ENCODE peak calls at places on chromosomes 12 and 14, in nine cellular contexts. W is foreskin fibroblast, A is left ventricle myocardium inferior, M is HCT116, S is kidney epithelial cell, B is tibial nerve, Q is Calu3, P is lung, X is psoas muscle. J is an unnamed sample.

GRCh38 chr12:104381721-104382480 is 74.8 kb upstream of the CHST11 start:
- DNase-seq in A (peak; percentile 74), M (peak; percentile 74), S (peak; percentile 23), P (peak; percentile 83), Q (peak; percentile 90), X (peak; percentile 69), B (peak; percentile 67), W (peak; percentile 89), J (peak; percentile 68)

GRCh38 chr14:104315169-104315568 is 176.8 kb downstream of the KIF26A start:
- DNase-seq in B (no peak), A (no peak), W (no peak), S (no peak), P (no peak), M (no peak), X (no peak), Q (no peak), J (no peak)

GRCh38 chr12:130970165-130970907 is 16.6 kb downstream of the ADGRD1 start:
- DNase-seq in S (no peak), X (no peak), W (no peak), P (no peak), B (peak; percentile 7), A (no peak), Q (no peak), M (no peak), J (no peak)

GRCh38 chr12:4168041-4168440 is 105.5 kb upstream of the CCND2 start:
- DNase-seq in X (no peak), M (no peak), P (no peak), S (no peak), W (no peak), Q (no peak), A (no peak), B (no peak), J (no peak)

GRCh38 chr12:50597200-50598195 is 92.7 kb downstream of the DIP2B start:
- DNase-seq in W (peak; percentile 77), B (no peak), Q (peak; percentile 14), X (no peak), P (no peak), S (peak; percentile 67), M (peak; percentile 71), A (no peak), J (no peak)

GRCh38 chr12:89521348-89522238 is 3.0 kb downstream of the GALNT4 start:
- DNase-seq in P (no peak), W (no peak), B (no peak), X (no peak), S (no peak), Q (no peak), A (no peak), M (no peak), J (no peak)

GRCh38 chr14:99524804-99525698 is 43.8 kb downstream of the CCNK start:
- DNase-seq in A (peak; percentile 13), B (no peak), Q (peak; percentile 35), W (peak; percentile 55), X (peak; percentile 10), M (no peak), P (no peak), S (no peak), J (no peak)

GRCh38 chr14:90626550-90626949 is 189.7 kb downstream of the TTC7B start:
- DNase-seq in Q (no peak), B (no peak), S (no peak), A (no peak), X (peak; percentile 51), M (no peak), P (no peak), W (no peak), J (no peak)

GRCh38 chr12:46547421-46548340 is 175.1 kb upstream of the SLC38A2 start:
- DNase-seq in W (peak; percentile 46), M (no peak), P (no peak), Q (peak; percentile 3), B (no peak), S (no peak), A (no peak), X (no peak), J (no peak)

GRCh38 chr12:120979220-120979861 is 998 bp downstream of the HNF1A start:
- DNase-seq in A (no peak), Q (no peak), W (no peak), S (no peak), P (no peak), M (no peak), B (no peak), X (no peak), J (no peak)

GRCh38 chr12:583251-583869 is 79.9 kb downstream of the NINJ2 start:
- DNase-seq in M (no peak), Q (no peak), P (no peak), B (no peak), S (no peak), X (peak; percentile 51), W (no peak), A (peak; percentile 82), J (no peak)

GRCh38 chr12:89731614-89732013 is 23.0 kb upstream of the ATP2B1 start:
- DNase-seq in S (no peak), B (no peak), W (peak; percentile 90), X (no peak), Q (no peak), M (no peak), P (no peak), A (no peak), J (no peak)

GRCh38 chr14:99267871-99268775 is 3.9 kb downstream of the BCL11B start:
- DNase-seq in X (no peak), B (no peak), S (no peak), W (no peak), P (no peak), M (no peak), A (no peak), Q (no peak), J (no peak)

GRCh38 chr12:131829795-131830334 is 1.7 kb downstream of the MMP17 start:
- DNase-seq in W (no peak), X (no peak), A (no peak), M (no peak), P (no peak), Q (no peak), S (no peak), B (no peak), J (no peak)

GRCh38 chr14:98957211-98958047 is 314.6 kb downstream of the BCL11B start:
- DNase-seq in W (peak; percentile 8), X (peak; percentile 72), P (peak; percentile 50), M (no peak), A (peak; percentile 51), Q (peak; percentile 16), B (peak; percentile 34), S (no peak), J (no peak)

GRCh38 chr12:49538740-49539403 is at the start of gene KCNH3:
- DNase-seq in A (peak; percentile 83), W (peak; percentile 84), Q (peak; percentile 75), M (peak; percentile 37), B (peak; percentile 48), P (peak; percentile 83), X (peak; percentile 79), S (no peak), J (peak; percentile 74)

GRCh38 chr14:80095623-80096022 is 115.7 kb downstream of the DIO2 start:
- DNase-seq in P (no peak), Q (no peak), X (no peak), A (no peak), M (no peak), W (peak; percentile 61), B (no peak), S (peak; percentile 21), J (no peak)

GRCh38 chr14:101735453-101735852 is 26.1 kb upstream of the PPP2R5C start:
- DNase-seq in B (no peak), W (peak; percentile 18), M (no peak), A (no peak), X (no peak), Q (no peak), S (no peak), P (no peak), J (no peak)

GRCh38 chr12:101891462-101891971 is 14.1 kb downstream of the DRAM1 start:
- DNase-seq in X (no peak), A (no peak), M (no peak), Q (peak; percentile 24), B (no peak), W (peak; percentile 75), S (no peak), P (peak; percentile 64), J (no peak)

GRCh38 chr12:93616584-93617101 is 44.2 kb downstream of the SOCS2 start:
- DNase-seq in S (peak; percentile 80), B (no peak), Q (no peak), X (no peak), A (no peak), M (no peak), W (peak; percentile 9), P (peak; percentile 25), J (no peak)

GRCh38 chr12:11877869-11878780 is 192.6 kb upstream of the BCL2L14 start:
- DNase-seq in Q (peak; percentile 50), A (no peak), B (no peak), P (no peak), S (peak; percentile 77), X (no peak), M (no peak), W (peak; percentile 88), J (no peak)

GRCh38 chr12:95102916-95103671 is 29.7 kb upstream of the NR2C1 start:
- DNase-seq in S (peak; percentile 94), X (no peak), A (no peak), P (no peak), B (no peak), Q (peak; percentile 73), W (peak; percentile 87), M (peak; percentile 92), J (no peak)

GRCh38 chr12:26017484-26018211 is 59.2 kb downstream of the RASSF8 start:
- DNase-seq in B (no peak), W (peak; percentile 55), M (peak; percentile 27), Q (peak; percentile 47), S (no peak), X (no peak), P (no peak), A (no peak), J (no peak)
- TF ChIP-seq CTCF in B (peak; percentile 50), W (peak; percentile 44), M (peak; percentile 42), Q (peak; percentile 73), S (peak; percentile 57), X (peak; percentile 57), P (peak; percentile 19), A (peak; percentile 75), J (peak; percentile 78)

GRCh38 chr12:115922952-115923564 is 354.4 kb downstream of the MED13L start:
- DNase-seq in B (no peak), M (no peak), P (no peak), W (peak; percentile 21), Q (no peak), S (no peak), A (no peak), X (no peak), J (no peak)
- TF ChIP-seq CTCF in B (no peak), M (peak; percentile 48), P (no peak), W (no peak), Q (peak; percentile 44), S (peak; percentile 3), A (no peak), X (no peak), J (peak; percentile 35)

DNA sequence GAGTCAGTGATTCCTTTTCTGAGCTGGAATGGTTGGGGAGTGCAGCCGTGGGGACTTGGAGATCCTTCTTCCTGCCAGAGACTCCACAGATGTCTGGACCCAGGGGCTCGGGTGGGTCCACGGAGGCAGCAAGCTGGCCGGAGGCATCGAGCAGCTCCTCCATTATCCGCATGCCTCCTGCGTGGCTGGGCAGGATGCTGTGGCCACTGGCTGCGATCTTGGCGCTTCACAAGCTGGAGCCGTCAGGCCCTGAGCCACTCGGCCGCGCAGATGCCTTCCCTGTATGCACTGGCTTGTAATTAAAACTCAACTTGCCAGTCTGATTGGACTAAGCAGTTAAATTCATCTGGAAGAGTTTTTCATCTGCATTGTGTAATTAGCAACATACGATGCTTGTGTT is 151.5 kb downstream of the AACS start:
- DNase-seq in B (no peak), P (no peak), W (no peak), M (no peak), S (no peak), A (no peak), X (no peak), Q (no peak), J (no peak)
- TF ChIP-seq CTCF in B (no peak), P (no peak), W (no peak), M (no peak), S (no peak), A (no peak), X (no peak), Q (no peak), J (no peak)

GRCh38 chr12:106736051-106736957 is 38.2 kb upstream of the RIC8B start:
- DNase-seq in M (no peak), P (no peak), X (no peak), S (no peak), A (no peak), B (no peak), W (peak; percentile 6), Q (no peak), J (no peak)
- TF ChIP-seq CTCF in M (no peak), P (no peak), X (peak; percentile 17), S (no peak), A (no peak), B (no peak), W (no peak), Q (no peak), J (no peak)

J was measured in progenitor cell of endocrine pancreas.